ENCODE peak calls at places on chromosomes 7 and 10, in seven cellular contexts. E is GM12891, V is SK-N-SH, G is HepG2, K is K562, F is GM12878, R is H1. H is an unnamed sample.

GRCh38 chr10:10819206-10819856 is 198.3 kb upstream of the CELF2 start:
- DNase-seq in K (no peak), V (no peak), R (no peak), F (no peak), E (no peak), G (no peak), H (no peak)

GRCh38 chr10:91564026-91564425 is 68.8 kb downstream of the PPP1R3C start:
- DNase-seq in F (no peak), V (no peak), E (no peak), G (no peak), R (no peak), K (no peak), H (no peak)

GRCh38 chr10:60618861-60619260 is 159.4 kb upstream of the CDK1 start:
- DNase-seq in G (no peak), V (no peak), F (no peak), R (no peak), E (no peak), K (no peak), H (no peak)

GRCh38 chr7:85529197-85529596 is 342.3 kb upstream of the SEMA3D start:
- DNase-seq in R (no peak), F (no peak), V (no peak), G (no peak), E (no peak), K (no peak), H (no peak)

GRCh38 chr10:17882557-17882956 is 69.2 kb upstream of the SLC39A12 start:
- DNase-seq in E (no peak), G (no peak), K (no peak), F (no peak), V (no peak), R (no peak), H (no peak)

GRCh38 chr7:100875356-100875751 is 451 bp downstream of the SRRT start:
- DNase-seq in E (no peak), R (no peak), F (no peak), V (peak), K (no peak), G (peak), H (no peak)

GRCh38 chr7:39811161-39811614 is 138.9 kb upstream of the CDK13 start:
- DNase-seq in G (no peak), F (no peak), R (no peak), E (no peak), V (peak), K (peak), H (no peak)

GRCh38 chr10:48910557-48910956 is 29.1 kb downstream of the LRRC18 start:
- DNase-seq in E (no peak), K (no peak), G (no peak), V (no peak), R (no peak), F (no peak), H (no peak)

GRCh38 chr10:78937388-78937787 is 131.4 kb upstream of the ZMIZ1 start:
- DNase-seq in K (no peak), F (no peak), R (no peak), V (no peak), G (no peak), E (no peak), H (no peak)

GRCh38 chr7:99096124-99096887 is 47.6 kb downstream of the SMURF1 start:
- DNase-seq in E (no peak), F (no peak), V (no peak), R (no peak), K (no peak), G (peak), H (no peak)

GRCh38 chr10:107434201-107434600 is 269.7 kb upstream of the SORCS1 start:
- DNase-seq in R (no peak), V (no peak), F (no peak), E (no peak), G (no peak), K (no peak), H (no peak)

GRCh38 chr10:5411941-5412276 is 448 bp upstream of the NET1 start:
- DNase-seq in E (no peak), G (no peak), F (no peak), R (no peak), V (peak), K (no peak), H (no peak)

GRCh38 chr10:71302874-71303568 is 16.0 kb upstream of the SLC29A3 start:
- DNase-seq in R (no peak), G (peak), E (peak), V (peak), F (no peak), K (peak), H (no peak)

GRCh38 chr10:13994932-13995331 is 335.8 kb downstream of the FRMD4A start:
- DNase-seq in K (no peak), V (no peak), R (no peak), G (no peak), E (no peak), F (no peak), H (no peak)

GRCh38 chr10:102752934-102753664 is 9.4 kb downstream of the WBP1L start:
- DNase-seq in G (peak), R (no peak), V (peak), F (peak), E (no peak), K (peak), H (no peak)

GRCh38 chr7:17474724-17475344 is 176.4 kb downstream of the AHR start:
- DNase-seq in F (no peak), V (peak), G (peak), E (no peak), R (no peak), K (peak), H (no peak)

GRCh38 chr10:75187961-75188426 is 22.6 kb upstream of the VDAC2 start:
- DNase-seq in G (peak), F (peak), K (peak), R (peak), V (peak), E (peak), H (peak)

GRCh38 chr7:47297120-47297519 is 284.8 kb downstream of the TNS3 start:
- DNase-seq in V (no peak), E (no peak), K (no peak), R (no peak), G (no peak), F (no peak), H (no peak)

GRCh38 chr7:36190447-36191291 is 37.6 kb downstream of the EEPD1 start:
- DNase-seq in G (no peak), E (no peak), R (no peak), K (no peak), V (no peak), F (no peak), H (no peak)

GRCh38 chr7:80463272-80463920 is 48.5 kb downstream of the GNAT3 start:
- DNase-seq in K (no peak), G (no peak), E (no peak), R (no peak), F (no peak), V (no peak), H (no peak)

GRCh38 chr7:158015403-158016116 is 572.1 kb downstream of the PTPRN2 start:
- DNase-seq in R (no peak), E (no peak), V (no peak), F (no peak), K (no peak), G (no peak), H (no peak)

GRCh38 chr7:157613575-157614322 is 276.9 kb downstream of the DNAJB6 start:
- DNase-seq in F (no peak), E (no peak), R (no peak), G (no peak), K (no peak), V (no peak), H (no peak)

GRCh38 chr7:112290065-112290464 is 83.6 kb downstream of the ZNF277 start:
- DNase-seq in G (no peak), E (no peak), K (no peak), R (no peak), V (no peak), F (no peak), H (no peak)

GRCh38 chr10:103645141-103646054 is 151.9 kb downstream of the NEURL1 start:
- DNase-seq in E (no peak), V (no peak), F (no peak), G (peak), R (no peak), K (no peak), H (no peak)

GRCh38 chr7:68785036-68785435 is 813.2 kb upstream of the AUTS2 start:
- DNase-seq in F (no peak), R (no peak), K (no peak), E (no peak), V (no peak), G (no peak), H (no peak)

GRCh38 chr7:101728888-101729883 is 88.2 kb upstream of the CUX1 start:
- DNase-seq in E (no peak), V (no peak), K (peak), R (no peak), G (peak), F (no peak), H (no peak)

GRCh38 chr7:92228742-92229141 is 17.0 kb downstream of the KRIT1 start:
- DNase-seq in V (no peak), F (no peak), E (no peak), K (no peak), G (no peak), R (no peak), H (no peak)

GRCh38 chr10:20277820-20278219 is 461.6 kb downstream of the PLXDC2 start:
- DNase-seq in V (no peak), R (no peak), F (no peak), E (no peak), K (no peak), G (no peak), H (no peak)

GRCh38 chr7:133114519-133114918 is 32.6 kb upstream of the CHCHD3 start:
- DNase-seq in E (no peak), G (no peak), R (no peak), F (no peak), K (no peak), V (no peak), H (no peak)

GRCh38 chr7:51472017-51472296 is 155.3 kb upstream of the COBL start:
- DNase-seq in K (no peak), V (no peak), R (no peak), F (no peak), G (no peak), E (no peak), H (no peak)

GRCh38 chr7:34108150-34108549 is 202.8 kb downstream of the BMPER start:
- DNase-seq in K (no peak), E (no peak), G (no peak), F (no peak), V (no peak), R (no peak), H (no peak)

GRCh38 chr7:44244282-44244681 is 43.5 kb downstream of the YKT6 start:
- DNase-seq in V (peak), F (no peak), R (no peak), E (peak), G (no peak), K (peak), H (peak)

GRCh38 chr10:94131885-94132284 is 138.2 kb downstream of the PLCE1 start:
- DNase-seq in G (no peak), R (no peak), F (no peak), K (no peak), V (no peak), E (no peak), H (no peak)

DNA sequence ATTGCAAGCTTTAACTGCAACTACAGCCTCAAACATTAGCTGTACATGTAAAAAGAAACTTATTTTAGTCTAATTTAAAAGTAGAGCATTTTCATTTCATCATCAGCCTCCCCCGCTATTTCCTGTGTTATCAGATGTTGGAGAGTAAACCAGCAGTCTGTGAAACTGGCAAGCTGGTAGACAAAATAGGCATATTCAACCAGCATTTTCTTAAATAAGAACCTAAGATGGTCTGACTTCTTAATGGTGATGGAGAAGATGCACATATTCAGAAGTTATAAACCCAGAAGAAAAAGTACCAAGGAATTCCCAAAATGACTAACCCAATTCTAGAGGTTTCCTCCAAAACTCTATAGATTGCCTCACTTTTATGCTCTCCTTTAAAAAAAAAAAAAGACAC is 24.9 kb downstream of the PIK3AP1 start:
- DNase-seq in K (no peak), V (no peak), G (no peak), E (no peak), F (no peak), R (no peak), H (no peak)
- TF ChIP-seq POLR2AphosphoS5 in K (no peak), V (no peak), G (no peak), E (no peak), F (no peak), R (no peak), H (no peak)

GRCh38 chr7:2198206-2198605 is 34.5 kb downstream of the MAD1L1 start:
- DNase-seq in K (no peak), E (no peak), F (no peak), R (no peak), G (no peak), V (peak), H (no peak)

GRCh38 chr7:2199528-2199927 is 33.2 kb downstream of the MAD1L1 start:
- DNase-seq in F (no peak), V (peak), E (no peak), R (no peak), G (no peak), K (no peak), H (no peak)

GRCh38 chr7:2196381-2197378 is 36.1 kb downstream of the MAD1L1 start:
- DNase-seq in F (no peak), K (no peak), V (no peak), E (no peak), R (no peak), G (no peak), H (no peak)

GRCh38 chr7:2198760-2199159 is 34.0 kb downstream of the MAD1L1 start:
- DNase-seq in K (no peak), G (no peak), E (no peak), F (no peak), R (no peak), V (no peak), H (no peak)

DNA sequence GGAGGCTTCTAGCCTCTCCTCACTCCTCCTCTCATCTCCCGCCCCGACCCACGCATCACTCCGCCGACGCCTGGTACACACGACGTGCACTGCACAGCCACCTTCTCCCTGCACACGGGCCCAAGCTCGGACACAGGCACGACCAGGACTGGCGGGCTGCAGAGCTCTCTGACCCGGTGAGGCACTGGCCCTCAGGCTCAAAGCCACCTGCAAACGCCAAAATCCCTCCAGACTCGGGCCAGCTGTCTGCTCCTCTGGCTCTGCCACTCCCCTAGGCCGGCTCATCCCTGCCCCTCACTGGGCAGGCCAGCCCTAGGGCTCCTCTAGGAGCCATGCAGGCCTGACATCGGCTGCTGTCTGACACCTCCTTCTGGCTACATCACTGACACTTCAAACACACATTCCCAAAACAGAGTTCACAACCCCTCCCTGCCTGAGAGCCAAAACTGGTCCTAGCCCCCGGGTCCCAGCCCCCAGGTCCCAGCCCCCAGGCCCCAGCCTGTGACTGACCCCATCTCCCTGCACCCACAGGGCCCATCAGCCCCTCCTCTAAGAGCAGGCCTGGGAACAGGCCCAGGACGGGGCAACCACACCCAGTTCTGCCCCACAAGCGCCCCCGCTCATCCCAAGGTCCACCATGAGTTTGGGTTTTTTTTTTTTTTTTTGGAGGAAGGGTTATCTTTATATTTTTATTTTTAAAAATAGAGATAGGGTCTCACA is 35.1 kb downstream of the MAD1L1 start:
- DNase-seq in V (peak), R (no peak), K (no peak), F (no peak), E (no peak), G (no peak), H (no peak)
- TF ChIP-seq TAF1 in V (no peak), R (no peak), K (no peak), F (no peak), E (no peak), G (no peak), H (no peak)

GRCh38 chr10:4385491-4385890 is 440.5 kb upstream of the AKR1E2 start:
- DNase-seq in E (no peak), R (no peak), G (no peak), F (no peak), V (no peak), K (no peak), H (no peak)
- TF ChIP-seq POLR2AphosphoS5 in E (no peak), R (no peak), G (no peak), F (no peak), V (no peak), K (no peak), H (no peak)

DNA sequence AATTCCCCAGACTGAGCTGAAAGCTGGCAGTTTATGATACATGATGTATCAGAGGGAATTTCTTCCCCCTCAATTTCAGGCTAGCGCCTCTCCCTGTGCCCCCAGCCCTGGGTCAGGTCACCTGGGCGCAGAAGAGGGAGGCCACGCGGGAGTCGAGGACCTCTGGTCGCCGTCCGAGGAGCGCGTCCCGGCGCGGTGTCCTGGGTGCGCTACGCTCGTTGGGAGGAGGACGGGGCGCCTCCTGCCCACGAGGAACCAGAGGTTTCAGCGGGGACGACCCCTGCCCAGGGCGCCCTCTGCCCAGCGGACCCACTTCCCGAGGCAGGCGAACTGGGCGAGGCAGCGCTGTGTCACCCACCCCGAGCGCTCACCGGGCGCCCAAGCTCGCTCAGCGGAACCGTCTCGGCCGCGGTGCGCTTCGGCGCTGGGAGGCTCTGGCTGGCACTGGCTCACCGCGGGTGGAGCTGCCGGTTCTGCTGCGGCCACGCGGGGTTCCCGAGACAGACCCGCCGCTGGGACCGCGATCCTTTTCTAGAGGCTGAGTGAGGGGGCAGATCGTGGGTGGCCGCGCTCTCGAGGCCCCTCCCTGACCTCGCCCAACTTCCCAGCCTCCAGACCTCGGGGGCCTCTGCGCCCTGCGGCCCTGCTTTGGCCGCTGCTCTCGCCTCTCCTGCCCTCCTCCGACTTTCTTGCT is at the start of gene FAM237B:
- DNase-seq in G (no peak), E (no peak), R (no peak), K (no peak), F (no peak), V (peak), H (no peak)
- TF ChIP-seq TAF1 in G (no peak), E (no peak), R (no peak), K (no peak), F (no peak), V (no peak), H (no peak)

DNA sequence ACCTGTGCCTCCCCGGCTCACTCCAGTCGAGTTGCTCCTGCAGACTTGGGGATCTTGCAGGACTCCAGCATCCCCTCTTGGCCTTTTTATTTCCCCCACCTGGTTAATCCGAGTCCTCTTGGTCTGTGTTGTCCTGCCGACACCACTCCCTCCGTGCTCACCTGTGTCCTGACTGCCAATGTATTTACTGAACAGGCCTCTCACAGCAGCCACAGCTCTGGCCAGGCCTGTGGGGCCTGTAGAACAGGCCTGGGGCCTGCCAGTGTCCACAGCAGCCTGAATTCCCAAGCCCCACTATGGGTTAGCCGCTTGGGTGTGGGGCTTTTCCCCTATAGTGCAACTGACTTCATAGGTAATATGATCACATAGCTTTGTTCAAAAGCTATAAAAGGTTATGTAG is 46.3 kb downstream of the ZNF467 start:
- DNase-seq in R (no peak), F (no peak), G (no peak), E (no peak), V (no peak), K (no peak), H (no peak)
- TF ChIP-seq POLR2AphosphoS5 in R (no peak), F (no peak), G (no peak), E (no peak), V (no peak), K (no peak), H (no peak)

DNA sequence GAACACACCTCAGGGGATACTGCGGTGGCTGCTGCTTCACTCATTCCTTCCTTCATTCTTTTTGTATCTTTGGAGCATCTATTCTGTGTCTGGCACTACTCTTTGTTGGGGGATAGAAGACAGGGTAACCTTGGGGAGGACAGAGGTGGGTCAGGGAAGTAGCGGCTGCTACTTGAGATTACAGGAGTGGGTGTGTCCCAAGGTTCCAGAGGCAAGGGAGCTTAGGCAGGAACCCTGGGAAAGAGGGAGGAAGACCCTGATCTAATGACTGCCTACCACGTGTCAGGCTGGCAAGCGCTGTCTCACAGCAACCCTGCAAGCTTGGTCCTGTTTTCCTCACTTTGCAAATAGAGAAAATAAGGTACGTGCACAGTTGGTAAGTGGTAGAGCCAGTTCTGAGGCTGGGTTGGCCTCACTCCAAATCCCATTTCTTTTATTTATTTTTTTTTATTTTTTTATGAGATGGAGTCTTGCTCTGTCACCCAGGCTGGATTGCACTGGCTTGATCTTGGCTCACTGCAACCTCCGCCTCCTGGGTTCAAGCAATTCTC is 985.9 kb upstream of the ZNF722 start:
- DNase-seq in V (no peak), F (no peak), K (no peak), G (no peak), R (no peak), E (no peak), H (no peak)
- TF ChIP-seq TAF1 in V (no peak), F (no peak), K (no peak), G (no peak), R (no peak), E (no peak), H (no peak)